ENCODE peak calls at places on chromosome 5, in four cellular contexts. L is A549, J is endothelial cell of umbilical vein, P is K562. O is an unnamed sample.

GRCh38 chr5:32852535-32852934 is 141.4 kb downstream of the NPR3 start:
- DNase-seq in L (peak; percentile 83), J (no peak), P (no peak), O (peak; percentile 14)

GRCh38 chr5:149486726-149487635 is 64.3 kb downstream of the CSNK1A1 start:
- DNase-seq in L (no peak), J (peak; percentile 44), P (no peak), O (no peak)

GRCh38 chr5:169909945-169910344 is 70.3 kb downstream of the INSYN2B start:
- DNase-seq in L (no peak), J (no peak), P (no peak), O (no peak)

GRCh38 chr5:43042176-43042625 is 2.1 kb upstream of the ANXA2R start:
- DNase-seq in L (peak; percentile 82), J (no peak), P (peak; percentile 61), O (peak; percentile 98)

GRCh38 chr5:995318-995717 is 13.3 kb upstream of the NKD2 start:
- DNase-seq in L (no peak), J (no peak), P (no peak), O (no peak)

GRCh38 chr5:178460174-178460573 is 130.0 kb downstream of the COL23A1 start:
- DNase-seq in L (no peak), J (no peak), P (no peak), O (no peak)

GRCh38 chr5:58094031-58094430 is 365.9 kb downstream of the PLK2 start:
- DNase-seq in L (peak; percentile 89), J (no peak), P (no peak), O (no peak)

GRCh38 chr5:2184563-2185540 is 302.1 kb upstream of the IRX4 start:
- DNase-seq in L (no peak), J (no peak), P (no peak), O (no peak)

GRCh38 chr5:107067391-107067790 is 603.3 kb downstream of the EFNA5 start:
- DNase-seq in L (no peak), J (no peak), P (no peak), O (no peak)

GRCh38 chr5:73764586-73764985 is 138.6 kb downstream of the ARHGEF28 start:
- DNase-seq in L (peak; percentile 95), J (peak; percentile 43), P (no peak), O (no peak)

GRCh38 chr5:71932649-71933338 is 174.5 kb upstream of the MAP1B start:
- DNase-seq in L (peak; percentile 93), J (peak; percentile 92), P (peak; percentile 56), O (no peak)

GRCh38 chr5:56676091-56676768 is 139.1 kb upstream of the MAP3K1 start:
- DNase-seq in L (peak; percentile 6), J (no peak), P (peak; percentile 50), O (peak; percentile 42)

GRCh38 chr5:168790691-168791230 is 211.6 kb upstream of the PANK3 start:
- DNase-seq in L (no peak), J (no peak), P (no peak), O (peak; percentile 63)

GRCh38 chr5:132418876-132419275 is 49.4 kb downstream of the SLC22A5 start:
- DNase-seq in L (no peak), J (no peak), P (no peak), O (no peak)

GRCh38 chr5:132417461-132417860 is 48.0 kb downstream of the SLC22A5 start:
- DNase-seq in L (no peak), J (no peak), P (no peak), O (no peak)

GRCh38 chr5:132417889-132418432 is 48.5 kb downstream of the SLC22A5 start:
- DNase-seq in L (no peak), J (no peak), P (no peak), O (no peak)

GRCh38 chr5:132416306-132417009 is 46.9 kb downstream of the SLC22A5 start:
- DNase-seq in L (no peak), J (no peak), P (no peak), O (no peak)

DNA sequence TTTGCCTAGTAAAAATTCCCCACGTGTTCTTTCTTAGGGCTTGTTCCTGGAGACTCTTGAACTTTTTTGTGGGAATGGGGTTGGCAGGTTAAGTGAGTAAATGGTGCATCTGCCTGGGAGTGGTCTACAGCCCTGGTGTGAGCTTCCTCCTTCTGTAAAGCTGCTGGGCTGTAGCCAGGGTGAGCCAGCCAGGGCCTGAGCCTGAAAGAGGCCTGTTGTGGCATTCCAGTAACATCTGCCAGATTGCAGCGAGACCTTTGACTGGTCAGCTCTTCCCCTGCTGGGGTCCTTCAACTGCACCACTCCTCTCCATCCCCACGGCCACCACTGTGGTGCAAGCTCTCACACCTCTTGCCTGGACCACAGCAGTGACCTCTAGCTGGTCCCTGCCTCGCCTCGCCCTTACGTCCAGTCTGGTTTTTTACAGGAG is 47.5 kb downstream of the SLC22A5 start:
- DNase-seq in L (no peak), J (no peak), P (no peak), O (peak; percentile 29)
- TF ChIP-seq MYC in L (no peak), J (no peak), P (no peak), O (no peak)

GRCh38 chr5:30548580-30549305 is 644.7 kb upstream of the CDH6 start:
- DNase-seq in L (no peak), J (no peak), P (no peak), O (no peak)
- TF ChIP-seq MYC in L (no peak), J (no peak), P (no peak), O (no peak)

GRCh38 chr5:93252165-93252564 is 328.9 kb downstream of the NR2F1-AS1 start:
- DNase-seq in L (peak; percentile 17), J (no peak), P (no peak), O (no peak)

GRCh38 chr5:93247126-93247525 is 333.9 kb downstream of the NR2F1-AS1 start:
- DNase-seq in L (no peak), J (peak; percentile 17), P (no peak), O (no peak)

GRCh38 chr5:93249651-93250289 is 331.2 kb downstream of the NR2F1-AS1 start:
- DNase-seq in L (no peak), J (peak; percentile 87), P (no peak), O (no peak)

GRCh38 chr5:93251347-93251746 is 329.7 kb downstream of the NR2F1-AS1 start:
- DNase-seq in L (no peak), J (no peak), P (no peak), O (no peak)

GRCh38 chr5:93250431-93250830 is 330.6 kb downstream of the NR2F1-AS1 start:
- DNase-seq in L (no peak), J (peak; percentile 63), P (no peak), O (no peak)
- TF ChIP-seq MYC in L (no peak), J (no peak), P (no peak), O (no peak)

DNA sequence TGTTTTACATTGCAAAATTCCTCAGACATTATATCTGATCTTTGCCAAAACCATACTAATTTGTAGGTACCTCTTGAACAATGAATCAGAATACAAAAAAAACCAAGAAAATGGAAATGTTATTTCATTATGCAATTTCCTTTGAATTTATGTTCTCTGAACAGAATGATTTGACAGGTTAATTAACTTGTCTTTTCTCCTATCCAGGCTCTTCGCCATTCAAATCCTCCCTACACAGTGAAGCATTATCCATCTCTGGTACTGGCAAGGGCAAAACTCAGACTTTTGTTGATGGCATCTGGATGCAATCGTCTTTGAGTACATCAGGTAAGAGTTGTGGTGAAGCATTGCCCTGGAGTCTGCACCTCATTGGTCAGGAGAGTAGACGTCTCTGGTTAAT is 655.7 kb upstream of the ITGA1 start:
- DNase-seq in L (no peak), J (no peak), P (no peak), O (no peak)
- TF ChIP-seq MYC in L (no peak), J (no peak), P (no peak), O (no peak)

O was measured in NB4.